ENCODE peak calls at places on chromosome 2, in four cellular contexts. C is IMR-90, O is BJ, W is cardiac muscle cell. P is an unnamed sample.
A peak's percentile ranks its signal among the peaks of the same experiment; 100 is the strongest.

GRCh38 chr2:236941106-236941505 is 144.6 kb upstream of the COPS8 start:
- DNase-seq in C (no peak), W (no peak), O (no peak), P (no peak)

GRCh38 chr2:10003206-10004125 is 39.9 kb upstream of the KLF11 start:
- DNase-seq in O (no peak), W (no peak), C (no peak), P (no peak)

GRCh38 chr2:238224636-238225035 is 15.2 kb downstream of the HES6 start:
- DNase-seq in O (no peak), C (no peak), W (no peak), P (no peak)

GRCh38 chr2:149729575-149729974 is 142.0 kb upstream of the MMADHC start:
- DNase-seq in W (no peak), O (no peak), C (no peak), P (no peak)

GRCh38 chr2:121151311-121152109 is 133.5 kb downstream of the TFCP2L1 start:
- DNase-seq in W (no peak), C (no peak), O (no peak), P (no peak)

GRCh38 chr2:214107731-214108130 is 303.1 kb upstream of the VWC2L start:
- DNase-seq in C (no peak), O (no peak), W (peak; percentile 9), P (no peak)

GRCh38 chr2:241686649-241687425 is at the start of gene DTYMK:
- DNase-seq in W (peak; percentile 99), O (peak; percentile 73), C (peak; percentile 93), P (peak; percentile 63)

GRCh38 chr2:71358931-71359671 is 27.5 kb downstream of the ZNF638 start:
- DNase-seq in W (no peak), O (no peak), C (peak; percentile 60), P (peak; percentile 49)

GRCh38 chr2:164782323-164782722 is 59.3 kb downstream of the COBLL1 start:
- DNase-seq in C (peak; percentile 8), W (no peak), O (no peak), P (peak; percentile 89)

GRCh38 chr2:195656859-195657633 is at the start of gene SLC39A10:
- DNase-seq in C (peak; percentile 98), W (peak; percentile 96), O (peak; percentile 92), P (peak; percentile 88)

GRCh38 chr2:195660265-195660890 is 3.4 kb downstream of the SLC39A10 start:
- DNase-seq in C (peak; percentile 82), O (peak; percentile 22), W (peak; percentile 82), P (peak; percentile 45)

GRCh38 chr2:195657634-195658540 is 861 bp downstream of the SLC39A10 start:
- DNase-seq in O (peak; percentile 25), C (peak; percentile 87), W (peak; percentile 76), P (peak; percentile 58)

GRCh38 chr2:195658541-195658890 is 1.5 kb downstream of the SLC39A10 start:
- DNase-seq in C (peak; percentile 90), W (peak; percentile 61), O (peak; percentile 19), P (peak; percentile 39)

GRCh38 chr2:195659114-195659513 is 2.1 kb downstream of the SLC39A10 start:
- DNase-seq in W (no peak), C (peak; percentile 42), O (no peak), P (no peak)
- H3K4me3 ChIP-seq in W (peak overlapping the region; percentile 88), C (peak overlapping the region; percentile 96), O (peak overlapping the region; percentile 79), P (peak overlapping the region; percentile 97)

DNA sequence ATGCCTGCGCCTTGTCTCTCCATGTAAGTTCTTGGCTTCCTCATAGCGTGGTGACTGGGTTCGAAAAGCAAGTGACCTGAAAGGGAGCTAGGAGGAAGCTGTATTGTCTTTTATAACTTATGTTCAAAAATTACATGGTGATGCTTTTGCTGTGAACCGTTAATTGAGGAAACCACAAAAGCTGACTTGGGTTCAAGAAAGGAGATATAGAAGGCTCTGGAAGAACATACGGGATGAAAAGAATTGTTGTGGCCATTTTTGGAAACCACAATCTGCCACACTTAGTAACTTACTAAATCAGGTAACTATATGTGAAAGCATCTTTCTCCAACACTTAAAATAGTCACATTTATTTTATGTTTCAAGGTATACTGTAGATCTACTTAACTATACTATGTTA is 177.0 kb upstream of the RBMS1 start:
- DNase-seq in C (no peak), O (no peak), W (no peak), P (no peak)
- TF ChIP-seq CTCF in C (no peak), O (no peak), W (no peak), P (no peak)

GRCh38 chr2:210224660-210225460 is at the start of gene ACADL:
- DNase-seq in W (peak; percentile 70), O (no peak), C (no peak), P (no peak)

GRCh38 chr2:210225461-210225798 is 183 bp upstream of the ACADL start:
- DNase-seq in C (no peak), W (no peak), O (no peak), P (no peak)

GRCh38 chr2:210226186-210226585 is 939 bp upstream of the ACADL start:
- DNase-seq in C (no peak), O (no peak), W (no peak), P (no peak)

GRCh38 chr2:210227689-210228088 is 2.4 kb upstream of the ACADL start:
- DNase-seq in W (no peak), O (no peak), C (no peak), P (no peak)

GRCh38 chr2:210222607-210223006 is 2.6 kb downstream of the ACADL start:
- DNase-seq in W (no peak), O (no peak), C (no peak), P (no peak)
- H3K4me3 ChIP-seq in W (no peak overlapping the region), O (no peak overlapping the region), C (no peak overlapping the region), P (no peak overlapping the region)

DNA sequence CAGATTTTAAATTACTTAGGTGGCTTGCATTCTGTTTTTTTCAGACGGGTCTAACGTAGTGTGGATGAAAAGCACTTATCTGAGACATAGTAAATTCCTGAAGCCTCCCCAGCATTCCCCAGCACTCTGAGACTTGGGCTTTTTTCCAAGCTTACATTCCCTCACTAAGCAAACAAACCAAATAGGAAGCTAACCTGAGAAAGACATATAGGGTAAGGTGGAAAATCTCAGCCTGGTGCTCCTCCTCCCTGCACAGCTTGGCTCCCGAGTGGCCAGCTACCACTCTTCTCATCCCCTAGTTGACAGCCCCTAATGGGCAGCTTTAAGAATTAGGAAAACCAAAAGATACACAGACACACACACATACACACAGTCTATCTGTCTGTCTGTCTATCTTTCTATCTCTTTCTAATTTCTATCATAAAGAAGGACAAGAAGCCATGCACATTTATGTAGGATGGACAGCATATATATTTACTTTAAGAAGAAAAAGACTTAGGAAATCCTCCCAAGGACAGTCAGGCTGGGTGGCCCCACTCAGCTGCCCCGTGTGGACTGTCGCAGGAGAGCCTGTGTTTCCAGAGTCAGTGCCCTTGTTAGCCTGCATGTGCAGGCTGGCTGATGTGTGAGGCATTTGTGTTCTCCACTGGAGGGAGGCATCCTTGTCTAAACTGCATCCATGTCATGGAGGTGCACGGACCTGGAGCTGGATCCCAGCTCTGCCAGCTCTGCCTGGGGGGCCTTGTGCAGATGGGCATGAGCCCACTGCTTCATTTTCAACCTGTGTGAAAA is 8.2 kb downstream of the CNNM3 start:
- DNase-seq in W (peak; percentile 55), O (no peak), C (peak; percentile 83), P (no peak)
- TF ChIP-seq CTCF in W (no peak), O (no peak), C (no peak), P (no peak)

P was measured in AG09309.